ENCODE peak calls at places on chromosomes 13 and 19, in ten cellular contexts. L, Z, D, H, E, W, T, O, A and R are unnamed samples.

GRCh38 chr13:51614350-51614786 is 30.1 kb downstream of the WDFY2 start:
- DNase-seq in A (no peak), T (peak), L (peak), E (peak), W (peak), D (no peak), Z (no peak), H (no peak), O (no peak), R (peak)

GRCh38 chr13:78689011-78689410 is 30.1 kb upstream of the OBI1 start:
- DNase-seq in T (no peak), O (no peak), E (no peak), A (no peak), Z (peak), L (peak), H (no peak), W (no peak), D (no peak), R (no peak)

GRCh38 chr13:51714663-51715168 is 89.2 kb downstream of the DHRS12 start:
- DNase-seq in Z (peak), L (peak), O (no peak), A (peak), H (no peak), T (peak), D (no peak), W (no peak), E (peak), R (no peak)

GRCh38 chr13:20945952-20946383 is 43.4 kb upstream of the XPO4 start:
- DNase-seq in O (peak), A (peak), H (no peak), L (peak), W (no peak), T (no peak), E (no peak), D (no peak), Z (peak), R (no peak)

GRCh38 chr19:7789447-7789846 is 26.4 kb downstream of the CLEC4M start:
- DNase-seq in O (no peak), E (no peak), T (no peak), L (no peak), W (peak), D (no peak), Z (no peak), A (no peak), H (no peak), R (no peak)

GRCh38 chr19:47539747-47540311 is 25.0 kb upstream of the NAPA start:
- DNase-seq in O (no peak), L (no peak), D (no peak), T (no peak), E (no peak), H (no peak), Z (no peak), A (no peak), W (no peak), R (no peak)

GRCh38 chr19:18488403-18488723 is 33.5 kb downstream of the ELL start:
- DNase-seq in T (no peak), Z (no peak), W (no peak), O (no peak), A (no peak), D (no peak), H (no peak), L (peak), E (no peak), R (no peak)

GRCh38 chr13:33251131-33251629 is 34.4 kb downstream of the STARD13 start:
- DNase-seq in T (peak), Z (peak), A (no peak), O (no peak), W (peak), H (peak), L (peak), E (no peak), D (no peak), R (no peak)

GRCh38 chr13:73657821-73658540 is 476.2 kb downstream of the KLF12 start:
- DNase-seq in D (no peak), E (no peak), H (no peak), O (no peak), Z (peak), W (no peak), T (peak), A (no peak), L (no peak), R (no peak)